ENCODE peak calls at places on chromosomes 2 and 18, in six cellular contexts. A is COR-L47, F is NCI-H1105, I is stromal cell of bone marrow, E is neuronal stem cell, P is HS-5. S is an unnamed sample.

GRCh38 chr2:193963472-193964119 is 1693.4 kb upstream of the SLC39A10 start:
- DNase-seq in A (peak; percentile 41), F (no peak), I (peak; percentile 14), E (no peak), P (no peak), S (no peak)

GRCh38 chr18:79681484-79682387 is 2.1 kb downstream of the CTDP1 start:
- DNase-seq in A (no peak), F (no peak), I (no peak), E (no peak), P (no peak), S (no peak)

GRCh38 chr2:26035110-26035728 is 1.3 kb downstream of the RAB10 start:
- DNase-seq in A (peak; percentile 3), F (no peak), I (no peak), E (no peak), P (no peak), S (no peak)

GRCh38 chr2:196174424-196174823 is 3.0 kb upstream of the STK17B start:
- DNase-seq in A (no peak), F (no peak), I (no peak), E (no peak), P (no peak), S (no peak)

GRCh38 chr2:239276813-239277193 is 124.0 kb downstream of the HDAC4 start:
- DNase-seq in A (no peak), F (no peak), I (no peak), E (no peak), P (no peak), S (no peak)

GRCh38 chr2:127591221-127591923 is 54.6 kb upstream of the GPR17 start:
- DNase-seq in A (peak; percentile 50), F (peak; percentile 2), I (no peak), E (peak; percentile 65), P (no peak), S (peak; percentile 69)

GRCh38 chr2:235934059-235934896 is 233.9 kb downstream of the GBX2 start:
- DNase-seq in A (no peak), F (no peak), I (no peak), E (no peak), P (no peak), S (no peak)

GRCh38 chr2:143505542-143505941 is 376.3 kb downstream of the ARHGAP15 start:
- DNase-seq in A (no peak), F (no peak), I (no peak), E (no peak), P (no peak), S (no peak)

GRCh38 chr2:156399224-156399949 is 36.8 kb upstream of the GPD2 start:
- DNase-seq in A (no peak), F (no peak), I (no peak), E (no peak), P (no peak), S (peak; percentile 9)

GRCh38 chr2:218003994-218004419 is 1.2 kb upstream of the TNS1 start:
- DNase-seq in A (no peak), F (no peak), I (peak; percentile 91), E (no peak), P (no peak), S (no peak)

S was measured in retina.